ENCODE peak calls at places on chromosomes 4 and X, in eight cellular contexts. D is HepG2, X is fibroblast of lung, A is PC-3, G is MM.1S, C is GM23248, Y is hepatocyte, R is endothelial cell of umbilical vein. K is an unnamed sample.

GRCh38 chrX:6053126-6053625 is 175.5 kb downstream of the NLGN4X start:
- DNase-seq in D (no peak), A (no peak), X (no peak), C (no peak), G (no peak), R (no peak), Y (peak), K (no peak)

GRCh38 chr4:1881709-1882108 is 10.5 kb downstream of the NSD2 start:
- DNase-seq in A (no peak), G (no peak), R (no peak), X (no peak), C (no peak), D (no peak), Y (no peak), K (no peak)

GRCh38 chr4:131370846-131371245 is 1778.2 kb upstream of the PCDH10 start:
- DNase-seq in Y (peak), R (no peak), C (no peak), A (peak), G (no peak), D (no peak), X (no peak), K (no peak)

GRCh38 chr4:30839583-30840520 is 119.7 kb downstream of the PCDH7 start:
- DNase-seq in R (peak), A (peak), X (peak), D (no peak), C (no peak), Y (peak), G (no peak), K (peak)

GRCh38 chr4:15938182-15938581 is 358 bp downstream of the FGFBP1 start:
- DNase-seq in G (no peak), A (peak), C (peak), D (no peak), Y (peak), R (no peak), X (no peak), K (peak)

GRCh38 chrX:9724711-9725110 is 40.9 kb downstream of the GPR143 start:
- DNase-seq in C (peak), D (no peak), Y (no peak), G (no peak), X (no peak), R (no peak), A (no peak), K (no peak)

GRCh38 chrX:101485212-101486064 is at the start of gene ARMCX4:
- DNase-seq in G (no peak), X (peak), A (no peak), C (peak), D (no peak), Y (peak), R (peak), K (peak)

GRCh38 chr4:53365121-53365485 is 758 bp downstream of the SCFD2 start:
- DNase-seq in R (no peak), G (peak), C (peak), A (peak), Y (peak), D (peak), X (no peak), K (peak)

GRCh38 chr4:139018501-139018900 is 2.9 kb downstream of the NOCT start:
- DNase-seq in D (no peak), A (no peak), C (peak), G (no peak), Y (no peak), X (no peak), R (peak), K (no peak)

GRCh38 chr4:139675156-139675555 is 9.5 kb downstream of the MGST2 start:
- DNase-seq in R (no peak), X (no peak), A (no peak), C (no peak), Y (no peak), G (no peak), D (no peak), K (no peak)

GRCh38 chrX:151825927-151826471 is 86.7 kb upstream of the MAGEA4 start:
- DNase-seq in G (no peak), C (peak), R (peak), D (no peak), X (peak), A (peak), Y (peak), K (peak)

GRCh38 chr4:145938618-145939177 is at the start of gene ZNF827:
- DNase-seq in R (peak), A (peak), D (peak), G (peak), X (peak), C (peak), Y (peak), K (peak)

GRCh38 chrX:24364326-24364725 is 3.9 kb downstream of the SUPT20HL1 start:
- DNase-seq in G (no peak), Y (no peak), C (no peak), R (no peak), X (no peak), A (no peak), D (no peak), K (no peak)
- H3K27ac ChIP-seq in G (no peak), Y (no peak), C (no peak), R (no peak), X (no peak), A (no peak), D (no peak), K (no peak)

GRCh38 chr4:133150643-133151300 is 1.7 kb downstream of the PCDH10 start:
- DNase-seq in G (no peak), R (peak), Y (peak), A (no peak), D (no peak), X (peak), C (peak), K (peak)

GRCh38 chr4:133151681-133152329 is 2.7 kb downstream of the PCDH10 start:
- DNase-seq in Y (peak), G (no peak), X (peak), D (no peak), C (no peak), R (peak), A (no peak), K (peak)

GRCh38 chr4:133149932-133150642 is 993 bp downstream of the PCDH10 start:
- DNase-seq in Y (no peak), X (peak), R (peak), G (no peak), A (no peak), C (no peak), D (no peak), K (peak)

GRCh38 chr4:133152330-133152791 is 3.3 kb downstream of the PCDH10 start:
- DNase-seq in A (no peak), D (no peak), G (no peak), R (no peak), X (peak), Y (no peak), C (peak), K (peak)

DNA sequence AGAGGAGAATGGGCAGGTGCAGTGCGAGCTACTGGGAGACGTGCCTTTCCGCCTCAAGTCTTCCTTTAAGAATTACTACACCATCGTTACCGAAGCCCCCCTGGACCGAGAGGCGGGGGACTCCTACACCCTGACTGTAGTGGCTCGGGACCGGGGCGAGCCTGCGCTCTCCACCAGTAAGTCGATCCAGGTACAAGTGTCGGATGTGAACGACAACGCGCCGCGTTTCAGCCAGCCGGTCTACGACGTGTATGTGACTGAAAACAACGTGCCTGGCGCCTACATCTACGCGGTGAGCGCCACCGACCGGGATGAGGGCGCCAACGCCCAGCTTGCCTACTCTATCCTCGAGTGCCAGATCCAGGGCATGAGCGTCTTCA is 2.2 kb downstream of the PCDH10 start:
- DNase-seq in A (no peak), X (peak), D (no peak), C (peak), G (no peak), Y (no peak), R (peak), K (peak)
- TF ChIP-seq EZH2 in A (no peak), X (no peak), D (no peak), C (no peak), G (no peak), Y (no peak), R (no peak), K (no peak)

GRCh38 chr4:186266699-186267467 is 894 bp downstream of the F11 start:
- DNase-seq in D (peak), X (peak), R (no peak), C (peak), A (no peak), Y (peak), G (no peak), K (peak)
- H3K27ac ChIP-seq in D (peak), X (no peak), R (no peak), C (no peak), A (no peak), Y (peak), G (no peak), K (peak)

GRCh38 chr4:82560853-82561744 is 689 bp downstream of the TMEM150C start:
- DNase-seq in C (peak), R (peak), D (no peak), Y (peak), X (no peak), G (no peak), A (no peak), K (peak)
- TF ChIP-seq EZH2 in C (peak), R (no peak), D (peak), Y (no peak), X (peak), G (no peak), A (no peak), K (no peak)

GRCh38 chrX:13774696-13775095 is 40.1 kb downstream of the OFD1 start:
- DNase-seq in D (no peak), A (no peak), R (no peak), X (no peak), Y (no peak), G (no peak), C (no peak), K (no peak)

GRCh38 chrX:13776387-13776786 is 40.5 kb downstream of the GPM6B start:
- DNase-seq in R (no peak), D (no peak), C (no peak), Y (no peak), A (no peak), X (no peak), G (no peak), K (no peak)

GRCh38 chrX:13780868-13781427 is 35.9 kb downstream of the GPM6B start:
- DNase-seq in D (no peak), G (no peak), Y (no peak), X (no peak), A (no peak), R (no peak), C (no peak), K (no peak)

GRCh38 chrX:13775837-13776236 is 41.1 kb downstream of the GPM6B start:
- DNase-seq in G (no peak), Y (no peak), R (no peak), C (no peak), D (no peak), A (no peak), X (no peak), K (no peak)

GRCh38 chrX:13778916-13779315 is 38.0 kb downstream of the GPM6B start:
- DNase-seq in A (peak), D (no peak), X (peak), Y (no peak), C (peak), R (peak), G (no peak), K (peak)
- H3K27ac ChIP-seq in A (no peak), D (no peak), X (no peak), Y (no peak), C (no peak), R (no peak), G (no peak), K (no peak)

GRCh38 chr4:119506761-119507160 is 121.8 kb downstream of the PDE5A start:
- DNase-seq in C (no peak), R (peak), A (no peak), G (no peak), D (no peak), Y (no peak), X (no peak), K (no peak)
- TF ChIP-seq EZH2 in C (no peak), R (no peak), A (no peak), G (no peak), D (no peak), Y (no peak), X (no peak), K (no peak)

K was measured in GM23338.